ENCODE peak calls at places on chromosomes 7 and 10, in five cellular contexts. One of them, this sample, is unnamed.

GRCh38 chr10:128287099-128287498 is 160.9 kb upstream of the MKI67 start:
- DNase-seq in uterus: no peak
- DNase-seq in astrocyte: no peak
- DNase-seq in substantia nigra: no peak
- DNase-seq in testis: no peak
- DNase-seq in this sample: no peak

GRCh38 chr7:114130860-114131259 is 212.1 kb upstream of the PPP1R3A start:
- DNase-seq in uterus: no peak
- DNase-seq in astrocyte: peak; percentile 7
- DNase-seq in substantia nigra: no peak
- DNase-seq in testis: no peak
- DNase-seq in this sample: no peak

GRCh38 chr10:23191764-23192395 is at the start of gene PTF1A:
- DNase-seq in uterus: no peak
- DNase-seq in astrocyte: no peak
- DNase-seq in substantia nigra: no peak
- DNase-seq in testis: peak; percentile 67
- DNase-seq in this sample: no peak

GRCh38 chr10:43396061-43396927 is 12.7 kb downstream of the HNRNPF start:
- DNase-seq in uterus: peak; percentile 73
- DNase-seq in astrocyte: peak; percentile 51
- DNase-seq in substantia nigra: peak; percentile 70
- DNase-seq in testis: peak; percentile 80
- DNase-seq in this sample: peak; percentile 88

GRCh38 chr7:53835301-53835700 is 706.9 kb upstream of the VSTM2A start:
- DNase-seq in uterus: no peak
- DNase-seq in astrocyte: no peak
- DNase-seq in substantia nigra: no peak
- DNase-seq in testis: no peak
- DNase-seq in this sample: no peak

GRCh38 chr10:100996678-100997363 is 2.8 kb upstream of the LZTS2 start:
- DNase-seq in uterus: no peak
- DNase-seq in astrocyte: no peak
- DNase-seq in substantia nigra: no peak
- DNase-seq in testis: peak; percentile 46
- DNase-seq in this sample: peak; percentile 71

GRCh38 chr10:126247454-126247975 is 140.8 kb downstream of the ADAM12 start:
- DNase-seq in uterus: peak; percentile 92
- DNase-seq in astrocyte: peak; percentile 100
- DNase-seq in substantia nigra: no peak
- DNase-seq in testis: no peak
- DNase-seq in this sample: peak; percentile 77

GRCh38 chr10:30751678-30752331 is 122.3 kb upstream of the LYZL2 start:
- DNase-seq in uterus: no peak
- DNase-seq in astrocyte: peak; percentile 37
- DNase-seq in substantia nigra: peak; percentile 67
- DNase-seq in testis: no peak
- DNase-seq in this sample: no peak

GRCh38 chr10:74921744-74922143 is 95.3 kb downstream of the KAT6B start:
- DNase-seq in uterus: no peak
- DNase-seq in astrocyte: peak; percentile 23
- DNase-seq in substantia nigra: no peak
- DNase-seq in testis: peak; percentile 81
- DNase-seq in this sample: no peak

GRCh38 chr7:78794101-78794500 is 659.4 kb downstream of the MAGI2 start:
- DNase-seq in uterus: no peak
- DNase-seq in astrocyte: peak; percentile 29
- DNase-seq in substantia nigra: no peak
- DNase-seq in testis: no peak
- DNase-seq in this sample: no peak

GRCh38 chr10:106636781-106637491 is 527.6 kb downstream of the SORCS1 start:
- DNase-seq in uterus: no peak
- DNase-seq in astrocyte: no peak
- DNase-seq in substantia nigra: no peak
- DNase-seq in testis: no peak
- DNase-seq in this sample: no peak

GRCh38 chr7:106104861-106105260 is 7.3 kb downstream of the SYPL1 start:
- DNase-seq in uterus: no peak
- DNase-seq in astrocyte: no peak
- DNase-seq in substantia nigra: no peak
- DNase-seq in testis: no peak
- DNase-seq in this sample: no peak

GRCh38 chr10:6838118-6838517 is 258.0 kb upstream of the PRKCQ start:
- DNase-seq in uterus: no peak
- DNase-seq in astrocyte: no peak
- DNase-seq in substantia nigra: no peak
- DNase-seq in testis: no peak
- DNase-seq in this sample: no peak

GRCh38 chr10:121062040-121062574 is 210.9 kb downstream of the WDR11 start:
- DNase-seq in uterus: no peak
- DNase-seq in astrocyte: no peak
- DNase-seq in substantia nigra: no peak
- DNase-seq in testis: no peak
- DNase-seq in this sample: no peak

GRCh38 chr10:112362833-112363232 is 11.1 kb upstream of the ACSL5 start:
- DNase-seq in uterus: peak; percentile 38
- DNase-seq in astrocyte: no peak
- DNase-seq in substantia nigra: no peak
- DNase-seq in testis: peak; percentile 50
- DNase-seq in this sample: peak; percentile 43

GRCh38 chr7:33775790-33776189 is 129.5 kb upstream of the BMPER start:
- DNase-seq in uterus: no peak
- DNase-seq in astrocyte: no peak
- DNase-seq in substantia nigra: no peak
- DNase-seq in testis: peak; percentile 37
- DNase-seq in this sample: no peak

GRCh38 chr10:114406455-114406854 is 2.2 kb upstream of the AFAP1L2 start:
- DNase-seq in uterus: no peak
- DNase-seq in astrocyte: no peak
- DNase-seq in substantia nigra: no peak
- DNase-seq in testis: no peak
- DNase-seq in this sample: no peak

DNA sequence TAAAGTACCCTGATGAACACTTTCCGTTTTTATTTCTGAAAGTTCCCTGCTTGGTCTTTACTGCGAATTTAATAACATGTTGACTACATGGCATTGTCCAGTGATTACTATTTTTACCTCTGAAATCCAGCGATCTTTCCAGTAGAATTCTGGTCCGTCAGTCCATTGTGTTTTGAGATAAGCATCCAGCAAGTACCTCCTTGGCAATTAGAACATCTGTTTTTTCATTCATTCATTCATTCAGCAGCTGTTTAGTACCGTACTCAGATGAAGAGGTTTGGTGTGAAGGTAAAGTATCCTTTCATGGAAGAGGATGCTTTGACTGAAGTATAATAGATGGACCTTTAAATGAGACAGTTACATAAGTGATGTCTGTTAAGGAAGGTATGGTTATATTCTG is 1.1 kb downstream of the MAPK8 start:
- DNase-seq in uterus: no peak
- DNase-seq in astrocyte: no peak
- DNase-seq in substantia nigra: no peak
- DNase-seq in testis: no peak
- DNase-seq in this sample: no peak
- H3K27ac ChIP-seq in uterus: peak overlapping the region; percentile 86
- H3K27ac ChIP-seq in astrocyte: peak overlapping the region; percentile 86
- H3K27ac ChIP-seq in substantia nigra: peak overlapping the region; percentile 70
- H3K27ac ChIP-seq in testis: no peak overlapping the region
- H3K27ac ChIP-seq in this sample: peak overlapping the region; percentile 96

DNA sequence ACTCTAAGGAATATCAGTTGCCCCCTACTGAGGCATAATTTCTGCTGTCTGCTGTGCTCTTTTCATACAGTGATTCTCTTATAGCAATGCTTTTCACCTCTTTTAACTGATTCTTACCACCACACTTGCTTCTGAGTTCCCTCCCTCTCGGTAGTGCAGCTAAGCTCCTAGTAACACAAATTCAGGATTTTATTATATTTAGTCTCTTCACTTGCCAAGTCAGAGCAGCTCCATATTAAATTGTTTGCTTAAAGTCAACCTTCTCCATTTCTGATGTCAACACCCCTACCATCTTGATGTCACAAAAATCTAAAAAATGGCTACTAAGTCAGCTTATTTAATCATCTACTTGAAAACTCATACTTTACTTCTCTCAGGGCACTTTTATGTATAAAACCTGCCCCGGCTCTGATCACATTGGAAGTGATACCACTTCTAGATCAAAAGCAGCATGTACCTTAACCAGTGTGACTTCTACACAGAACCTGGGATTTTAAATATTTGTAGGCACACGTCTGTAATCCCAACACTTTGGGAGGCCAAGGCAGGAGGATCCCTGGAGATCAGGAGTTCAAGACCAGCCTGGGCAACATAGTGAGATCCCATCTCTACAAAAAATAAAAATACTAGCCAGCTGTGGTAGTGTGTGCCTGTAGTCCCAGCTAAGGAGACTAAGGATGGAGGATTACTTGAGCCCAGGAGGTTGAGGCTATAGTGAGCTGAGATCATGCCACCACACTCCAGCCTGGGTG is 55.3 kb downstream of the GDI2 start:
- DNase-seq in uterus: no peak
- DNase-seq in astrocyte: no peak
- DNase-seq in substantia nigra: no peak
- DNase-seq in testis: no peak
- DNase-seq in this sample: no peak
- H3K27ac ChIP-seq in uterus: no peak overlapping the region
- H3K27ac ChIP-seq in astrocyte: no peak overlapping the region
- H3K27ac ChIP-seq in substantia nigra: no peak overlapping the region
- H3K27ac ChIP-seq in testis: no peak overlapping the region
- H3K27ac ChIP-seq in this sample: no peak overlapping the region

GRCh38 chr7:128450913-128451312 is 4.8 kb upstream of the HILPDA start:
- DNase-seq in uterus: no peak
- DNase-seq in astrocyte: no peak
- DNase-seq in substantia nigra: no peak
- DNase-seq in testis: no peak
- DNase-seq in this sample: no peak

GRCh38 chr7:128448751-128449300 is 6.9 kb upstream of the HILPDA start:
- DNase-seq in uterus: no peak
- DNase-seq in astrocyte: no peak
- DNase-seq in substantia nigra: no peak
- DNase-seq in testis: no peak
- DNase-seq in this sample: no peak

GRCh38 chr7:128446306-128446705 is 9.4 kb upstream of the HILPDA start:
- DNase-seq in uterus: no peak
- DNase-seq in astrocyte: no peak
- DNase-seq in substantia nigra: no peak
- DNase-seq in testis: peak; percentile 59
- DNase-seq in this sample: no peak

GRCh38 chr7:128450409-128450808 is 5.3 kb upstream of the HILPDA start:
- DNase-seq in uterus: no peak
- DNase-seq in astrocyte: peak; percentile 7
- DNase-seq in substantia nigra: no peak
- DNase-seq in testis: no peak
- DNase-seq in this sample: no peak

GRCh38 chr7:128447944-128448556 is 7.6 kb upstream of the HILPDA start:
- DNase-seq in uterus: no peak
- DNase-seq in astrocyte: no peak
- DNase-seq in substantia nigra: no peak
- DNase-seq in testis: no peak
- DNase-seq in this sample: no peak
- H3K27ac ChIP-seq in uterus: no peak overlapping the region
- H3K27ac ChIP-seq in astrocyte: no peak overlapping the region
- H3K27ac ChIP-seq in substantia nigra: no peak overlapping the region
- H3K27ac ChIP-seq in testis: peak overlapping the region; percentile 50
- H3K27ac ChIP-seq in this sample: no peak overlapping the region

DNA sequence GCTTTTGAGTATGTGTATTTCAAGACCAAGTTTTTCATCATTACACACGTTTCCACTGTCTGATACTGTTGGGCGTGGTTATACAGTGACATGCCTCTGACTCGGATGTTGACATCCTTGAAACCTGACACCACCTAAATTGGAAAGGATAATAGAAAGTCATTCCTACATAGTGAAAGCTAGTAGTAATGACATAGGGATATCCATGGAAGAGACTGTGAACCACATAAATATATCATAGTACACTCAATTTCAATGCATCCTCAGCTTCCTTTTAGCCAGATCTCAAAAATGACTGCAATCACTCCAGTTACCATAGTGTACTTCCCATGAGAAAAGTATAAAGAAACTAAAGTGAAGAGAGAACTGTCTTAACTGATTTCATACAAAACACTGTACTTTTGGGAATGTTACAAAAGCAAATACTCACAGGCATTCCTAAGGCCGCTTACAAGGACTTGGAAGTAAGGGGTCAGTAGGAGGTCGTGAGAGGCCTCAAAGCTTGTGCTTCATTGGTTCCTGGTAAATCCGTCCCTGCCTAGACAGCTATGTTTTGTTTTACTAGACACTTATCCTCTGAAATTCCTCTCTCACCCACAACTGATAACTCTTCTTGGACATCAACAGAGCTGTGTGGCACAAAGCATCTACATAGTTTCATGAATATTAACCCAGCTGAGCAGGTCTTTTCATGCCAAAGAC is 71.8 kb upstream of the VWDE start:
- DNase-seq in uterus: no peak
- DNase-seq in astrocyte: peak; percentile 88
- DNase-seq in substantia nigra: no peak
- DNase-seq in testis: no peak
- DNase-seq in this sample: no peak
- H3K27ac ChIP-seq in uterus: no peak overlapping the region
- H3K27ac ChIP-seq in astrocyte: peak overlapping the region; percentile 30
- H3K27ac ChIP-seq in substantia nigra: no peak overlapping the region
- H3K27ac ChIP-seq in testis: no peak overlapping the region
- H3K27ac ChIP-seq in this sample: no peak overlapping the region

GRCh38 chr7:43905209-43905946 is 1.0 kb downstream of the URGCP start:
- DNase-seq in uterus: no peak
- DNase-seq in astrocyte: no peak
- DNase-seq in substantia nigra: no peak
- DNase-seq in testis: no peak
- DNase-seq in this sample: no peak
- H3K27ac ChIP-seq in uterus: peak overlapping the region; percentile 95
- H3K27ac ChIP-seq in astrocyte: peak overlapping the region; percentile 69
- H3K27ac ChIP-seq in substantia nigra: peak overlapping the region; percentile 74
- H3K27ac ChIP-seq in testis: peak overlapping the region; percentile 65
- H3K27ac ChIP-seq in this sample: peak overlapping the region; percentile 93

GRCh38 chr10:17226891-17227303 is 1.1 kb upstream of the VIM start:
- DNase-seq in uterus: no peak
- DNase-seq in astrocyte: no peak
- DNase-seq in substantia nigra: no peak
- DNase-seq in testis: no peak
- DNase-seq in this sample: peak; percentile 53
- H3K27ac ChIP-seq in uterus: peak overlapping the region; percentile 100
- H3K27ac ChIP-seq in astrocyte: peak overlapping the region; percentile 99
- H3K27ac ChIP-seq in substantia nigra: no peak overlapping the region
- H3K27ac ChIP-seq in testis: peak overlapping the region; percentile 98
- H3K27ac ChIP-seq in this sample: peak overlapping the region; percentile 99

This sample was measured in ovary.